ENCODE peak calls at places on chromosome 14, in eight cellular contexts. One of them, this sample, is unnamed.

GRCh38 chr14:95442633-95443021 is 73.8 kb downstream of the SYNE3 start:
- DNase-seq in small intestine: peak
- DNase-seq in tibial artery: peak
- DNase-seq in CD4-positive, alpha-beta memory T cell: peak
- DNase-seq in GM23248: peak
- DNase-seq in NT2/D1: no peak
- DNase-seq in coronary artery: peak
- DNase-seq in choroid plexus epithelial cell: peak
- DNase-seq in this sample: peak

GRCh38 chr14:95313707-95314106 is 6.0 kb downstream of the CLMN start:
- DNase-seq in choroid plexus epithelial cell: peak
- DNase-seq in GM23248: peak
- DNase-seq in NT2/D1: no peak
- DNase-seq in tibial artery: peak
- DNase-seq in coronary artery: peak
- DNase-seq in CD4-positive, alpha-beta memory T cell: no peak
- DNase-seq in small intestine: peak
- DNase-seq in this sample: peak

GRCh38 chr14:59262717-59263469 is 74.4 kb downstream of the DAAM1 start:
- DNase-seq in tibial artery: no peak
- DNase-seq in choroid plexus epithelial cell: no peak
- DNase-seq in small intestine: peak
- DNase-seq in NT2/D1: no peak
- DNase-seq in coronary artery: no peak
- DNase-seq in CD4-positive, alpha-beta memory T cell: no peak
- DNase-seq in GM23248: no peak
- DNase-seq in this sample: no peak

GRCh38 chr14:63896278-63896720 is 43.5 kb downstream of the SYNE2 start:
- DNase-seq in coronary artery: peak
- DNase-seq in choroid plexus epithelial cell: peak
- DNase-seq in GM23248: peak
- DNase-seq in small intestine: peak
- DNase-seq in tibial artery: peak
- DNase-seq in CD4-positive, alpha-beta memory T cell: no peak
- DNase-seq in NT2/D1: no peak
- DNase-seq in this sample: no peak

GRCh38 chr14:101417434-101417833 is 143.9 kb upstream of the DIO3 start:
- DNase-seq in GM23248: no peak
- DNase-seq in choroid plexus epithelial cell: no peak
- DNase-seq in CD4-positive, alpha-beta memory T cell: no peak
- DNase-seq in NT2/D1: no peak
- DNase-seq in tibial artery: no peak
- DNase-seq in coronary artery: no peak
- DNase-seq in small intestine: no peak
- DNase-seq in this sample: no peak

GRCh38 chr14:79510659-79511058 is 700.6 kb downstream of the DIO2 start:
- DNase-seq in coronary artery: no peak
- DNase-seq in small intestine: no peak
- DNase-seq in CD4-positive, alpha-beta memory T cell: no peak
- DNase-seq in choroid plexus epithelial cell: peak
- DNase-seq in GM23248: peak
- DNase-seq in NT2/D1: no peak
- DNase-seq in tibial artery: no peak
- DNase-seq in this sample: no peak

GRCh38 chr14:99273724-99274345 is 1.8 kb upstream of the BCL11B start:
- DNase-seq in choroid plexus epithelial cell: no peak
- DNase-seq in coronary artery: peak
- DNase-seq in small intestine: peak
- DNase-seq in tibial artery: no peak
- DNase-seq in CD4-positive, alpha-beta memory T cell: no peak
- DNase-seq in NT2/D1: no peak
- DNase-seq in GM23248: peak
- DNase-seq in this sample: no peak

GRCh38 chr14:81400852-81401251 is 728 bp upstream of the STON2 start:
- DNase-seq in choroid plexus epithelial cell: peak
- DNase-seq in coronary artery: no peak
- DNase-seq in small intestine: no peak
- DNase-seq in NT2/D1: no peak
- DNase-seq in CD4-positive, alpha-beta memory T cell: no peak
- DNase-seq in GM23248: peak
- DNase-seq in tibial artery: peak
- DNase-seq in this sample: no peak

GRCh38 chr14:52473557-52473956 is 78.7 kb downstream of the TXNDC16 start:
- DNase-seq in choroid plexus epithelial cell: peak
- DNase-seq in NT2/D1: peak
- DNase-seq in tibial artery: no peak
- DNase-seq in GM23248: peak
- DNase-seq in coronary artery: no peak
- DNase-seq in CD4-positive, alpha-beta memory T cell: no peak
- DNase-seq in small intestine: peak
- DNase-seq in this sample: no peak

GRCh38 chr14:76386922-76387782 is 11.2 kb downstream of the ESRRB start:
- DNase-seq in coronary artery: no peak
- DNase-seq in tibial artery: peak
- DNase-seq in GM23248: peak
- DNase-seq in choroid plexus epithelial cell: peak
- DNase-seq in CD4-positive, alpha-beta memory T cell: no peak
- DNase-seq in NT2/D1: peak
- DNase-seq in small intestine: peak
- DNase-seq in this sample: no peak

GRCh38 chr14:29475641-29476040 is 452.0 kb downstream of the PRKD1 start:
- DNase-seq in NT2/D1: no peak
- DNase-seq in choroid plexus epithelial cell: no peak
- DNase-seq in small intestine: no peak
- DNase-seq in CD4-positive, alpha-beta memory T cell: no peak
- DNase-seq in GM23248: peak
- DNase-seq in coronary artery: no peak
- DNase-seq in tibial artery: no peak
- DNase-seq in this sample: no peak

GRCh38 chr14:67764496-67764895 is 51.9 kb downstream of the ZFYVE26 start:
- DNase-seq in CD4-positive, alpha-beta memory T cell: no peak
- DNase-seq in small intestine: no peak
- DNase-seq in tibial artery: no peak
- DNase-seq in choroid plexus epithelial cell: no peak
- DNase-seq in NT2/D1: no peak
- DNase-seq in coronary artery: no peak
- DNase-seq in GM23248: no peak
- DNase-seq in this sample: no peak
- H3K4me3 ChIP-seq in CD4-positive, alpha-beta memory T cell: no peak
- H3K4me3 ChIP-seq in small intestine: no peak
- H3K4me3 ChIP-seq in tibial artery: no peak
- H3K4me3 ChIP-seq in choroid plexus epithelial cell: no peak
- H3K4me3 ChIP-seq in NT2/D1: no peak
- H3K4me3 ChIP-seq in coronary artery: no peak
- H3K4me3 ChIP-seq in GM23248: no peak
- H3K4me3 ChIP-seq in this sample: no peak

DNA sequence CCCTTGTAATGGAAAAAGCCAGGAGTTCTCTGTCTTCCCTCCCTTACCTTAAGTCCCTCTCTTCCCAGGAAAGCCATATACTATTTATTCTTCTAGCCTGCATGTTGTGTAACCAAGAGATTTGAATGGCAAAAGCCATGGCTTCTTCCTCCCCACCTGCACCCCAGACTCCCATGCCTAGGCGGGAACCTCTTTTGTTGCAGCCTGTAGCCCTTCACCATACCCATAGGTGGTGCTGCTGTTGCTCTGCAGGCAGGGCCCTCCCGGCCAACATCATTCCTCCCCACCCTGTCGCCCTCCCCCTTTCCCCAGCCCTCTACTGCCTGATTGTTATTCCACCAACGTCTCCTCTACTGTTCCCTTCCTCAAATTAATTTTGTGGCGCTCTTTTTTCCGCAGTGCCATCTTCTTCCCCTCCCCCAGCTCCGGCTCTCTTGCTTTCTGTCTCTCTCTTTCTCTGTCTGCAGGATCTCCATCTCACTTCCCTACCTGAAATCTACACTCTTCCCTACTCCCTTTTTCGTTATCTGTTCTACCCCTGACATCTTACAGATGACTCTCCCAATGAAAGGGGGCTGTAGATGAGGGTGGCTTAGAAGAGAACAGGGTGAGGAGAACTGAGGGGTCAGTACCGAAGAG is 13.8 kb downstream of the NGDN start:
- DNase-seq in CD4-positive, alpha-beta memory T cell: no peak
- DNase-seq in small intestine: peak
- DNase-seq in choroid plexus epithelial cell: peak
- DNase-seq in tibial artery: no peak
- DNase-seq in NT2/D1: no peak
- DNase-seq in GM23248: peak
- DNase-seq in coronary artery: no peak
- DNase-seq in this sample: peak
- H3K4me3 ChIP-seq in CD4-positive, alpha-beta memory T cell: no peak
- H3K4me3 ChIP-seq in small intestine: no peak
- H3K4me3 ChIP-seq in choroid plexus epithelial cell: no peak
- H3K4me3 ChIP-seq in tibial artery: no peak
- H3K4me3 ChIP-seq in NT2/D1: no peak
- H3K4me3 ChIP-seq in GM23248: no peak
- H3K4me3 ChIP-seq in coronary artery: no peak
- H3K4me3 ChIP-seq in this sample: no peak

GRCh38 chr14:91835920-91836843 is 31.2 kb downstream of the TC2N start:
- DNase-seq in tibial artery: peak
- DNase-seq in CD4-positive, alpha-beta memory T cell: peak
- DNase-seq in NT2/D1: peak
- DNase-seq in choroid plexus epithelial cell: peak
- DNase-seq in coronary artery: peak
- DNase-seq in small intestine: peak
- DNase-seq in GM23248: peak
- DNase-seq in this sample: no peak
- H3K4me3 ChIP-seq in tibial artery: peak
- H3K4me3 ChIP-seq in CD4-positive, alpha-beta memory T cell: peak
- H3K4me3 ChIP-seq in NT2/D1: peak
- H3K4me3 ChIP-seq in choroid plexus epithelial cell: peak
- H3K4me3 ChIP-seq in coronary artery: peak
- H3K4me3 ChIP-seq in small intestine: peak
- H3K4me3 ChIP-seq in GM23248: peak
- H3K4me3 ChIP-seq in this sample: peak

GRCh38 chr14:77642407-77642806 is 26.0 kb upstream of the SPTLC2 start:
- DNase-seq in GM23248: no peak
- DNase-seq in coronary artery: no peak
- DNase-seq in choroid plexus epithelial cell: no peak
- DNase-seq in small intestine: no peak
- DNase-seq in tibial artery: no peak
- DNase-seq in NT2/D1: no peak
- DNase-seq in CD4-positive, alpha-beta memory T cell: no peak
- DNase-seq in this sample: no peak
- H3K4me3 ChIP-seq in GM23248: peak
- H3K4me3 ChIP-seq in coronary artery: peak
- H3K4me3 ChIP-seq in choroid plexus epithelial cell: peak
- H3K4me3 ChIP-seq in small intestine: no peak
- H3K4me3 ChIP-seq in tibial artery: peak
- H3K4me3 ChIP-seq in NT2/D1: no peak
- H3K4me3 ChIP-seq in CD4-positive, alpha-beta memory T cell: peak
- H3K4me3 ChIP-seq in this sample: no peak

GRCh38 chr14:54570651-54571415 is 3.9 kb downstream of the SAMD4A start:
- DNase-seq in CD4-positive, alpha-beta memory T cell: no peak
- DNase-seq in GM23248: peak
- DNase-seq in NT2/D1: no peak
- DNase-seq in choroid plexus epithelial cell: peak
- DNase-seq in tibial artery: no peak
- DNase-seq in small intestine: peak
- DNase-seq in coronary artery: no peak
- DNase-seq in this sample: no peak
- H3K4me3 ChIP-seq in CD4-positive, alpha-beta memory T cell: no peak
- H3K4me3 ChIP-seq in GM23248: peak
- H3K4me3 ChIP-seq in NT2/D1: no peak
- H3K4me3 ChIP-seq in choroid plexus epithelial cell: no peak
- H3K4me3 ChIP-seq in tibial artery: no peak
- H3K4me3 ChIP-seq in small intestine: no peak
- H3K4me3 ChIP-seq in coronary artery: peak
- H3K4me3 ChIP-seq in this sample: no peak

GRCh38 chr14:53947452-53948180 is 9.0 kb downstream of the BMP4 start:
- DNase-seq in GM23248: no peak
- DNase-seq in NT2/D1: no peak
- DNase-seq in tibial artery: no peak
- DNase-seq in coronary artery: no peak
- DNase-seq in CD4-positive, alpha-beta memory T cell: no peak
- DNase-seq in choroid plexus epithelial cell: no peak
- DNase-seq in small intestine: no peak
- DNase-seq in this sample: no peak
- H3K4me3 ChIP-seq in GM23248: no peak
- H3K4me3 ChIP-seq in NT2/D1: no peak
- H3K4me3 ChIP-seq in tibial artery: no peak
- H3K4me3 ChIP-seq in coronary artery: no peak
- H3K4me3 ChIP-seq in CD4-positive, alpha-beta memory T cell: no peak
- H3K4me3 ChIP-seq in choroid plexus epithelial cell: no peak
- H3K4me3 ChIP-seq in small intestine: no peak
- H3K4me3 ChIP-seq in this sample: no peak